ENCODE peak calls at places on chromosomes 13 and 19, in eight cellular contexts. One of them, this sample, is unnamed.
A peak's percentile ranks its signal among the peaks of the same experiment; 100 is the strongest.

GRCh38 chr19:38718747-38719543 is 25.3 kb downstream of the CAPN12 start:
- DNase-seq in prostate gland: no peak
- DNase-seq in GM23338: peak; percentile 74
- DNase-seq in H1: no peak
- DNase-seq in stomach: peak; percentile 71
- DNase-seq in HepG2: no peak
- DNase-seq in breast epithelium: no peak
- DNase-seq in esophagus muscularis mucosa: no peak
- DNase-seq in this sample: no peak

GRCh38 chr13:110726726-110727125 is 13.2 kb downstream of the ING1 start:
- DNase-seq in prostate gland: no peak
- DNase-seq in GM23338: no peak
- DNase-seq in H1: no peak
- DNase-seq in stomach: no peak
- DNase-seq in HepG2: no peak
- DNase-seq in breast epithelium: no peak
- DNase-seq in esophagus muscularis mucosa: no peak
- DNase-seq in this sample: no peak

GRCh38 chr13:112616586-112617381 is 28.8 kb upstream of the TUBGCP3 start:
- DNase-seq in prostate gland: no peak
- DNase-seq in GM23338: peak; percentile 75
- DNase-seq in H1: no peak
- DNase-seq in stomach: no peak
- DNase-seq in HepG2: peak; percentile 35
- DNase-seq in breast epithelium: no peak
- DNase-seq in esophagus muscularis mucosa: peak; percentile 89
- DNase-seq in this sample: no peak

GRCh38 chr13:48818495-48818961 is 157.2 kb upstream of the FNDC3A start:
- DNase-seq in prostate gland: no peak
- DNase-seq in GM23338: peak; percentile 15
- DNase-seq in H1: no peak
- DNase-seq in stomach: no peak
- DNase-seq in HepG2: no peak
- DNase-seq in breast epithelium: no peak
- DNase-seq in esophagus muscularis mucosa: no peak
- DNase-seq in this sample: peak; percentile 80

GRCh38 chr19:39918183-39918651 is 16.2 kb downstream of the FCGBP start:
- DNase-seq in prostate gland: no peak
- DNase-seq in GM23338: no peak
- DNase-seq in H1: no peak
- DNase-seq in stomach: no peak
- DNase-seq in HepG2: no peak
- DNase-seq in breast epithelium: no peak
- DNase-seq in esophagus muscularis mucosa: peak; percentile 90
- DNase-seq in this sample: no peak

GRCh38 chr13:101150998-101151397 is 265.3 kb downstream of the NALCN start:
- DNase-seq in prostate gland: no peak
- DNase-seq in GM23338: no peak
- DNase-seq in H1: no peak
- DNase-seq in stomach: no peak
- DNase-seq in HepG2: no peak
- DNase-seq in breast epithelium: no peak
- DNase-seq in esophagus muscularis mucosa: no peak
- DNase-seq in this sample: no peak

GRCh38 chr13:111639994-111640393 is 319.6 kb downstream of the TEX29 start:
- DNase-seq in prostate gland: no peak
- DNase-seq in GM23338: no peak
- DNase-seq in H1: no peak
- DNase-seq in stomach: no peak
- DNase-seq in HepG2: no peak
- DNase-seq in breast epithelium: no peak
- DNase-seq in esophagus muscularis mucosa: no peak
- DNase-seq in this sample: no peak

GRCh38 chr13:52846567-52847321 is 1.7 kb downstream of the PCDH8 start:
- DNase-seq in prostate gland: peak; percentile 44
- DNase-seq in GM23338: peak; percentile 91
- DNase-seq in H1: no peak
- DNase-seq in stomach: no peak
- DNase-seq in HepG2: no peak
- DNase-seq in breast epithelium: no peak
- DNase-seq in esophagus muscularis mucosa: no peak
- DNase-seq in this sample: no peak

GRCh38 chr19:49590071-49590970 is 661 bp upstream of the PRR12 start:
- DNase-seq in prostate gland: peak; percentile 98
- DNase-seq in GM23338: peak; percentile 100
- DNase-seq in H1: peak; percentile 98
- DNase-seq in stomach: peak; percentile 99
- DNase-seq in HepG2: peak; percentile 97
- DNase-seq in breast epithelium: peak; percentile 97
- DNase-seq in esophagus muscularis mucosa: peak; percentile 99
- DNase-seq in this sample: peak; percentile 97

GRCh38 chr13:112010714-112011113 is 56.2 kb upstream of the SOX1 start:
- DNase-seq in prostate gland: no peak
- DNase-seq in GM23338: no peak
- DNase-seq in H1: no peak
- DNase-seq in stomach: no peak
- DNase-seq in HepG2: no peak
- DNase-seq in breast epithelium: no peak
- DNase-seq in esophagus muscularis mucosa: no peak
- DNase-seq in this sample: no peak

GRCh38 chr13:96090240-96091101 is 564 bp downstream of the HS6ST3 start:
- DNase-seq in prostate gland: no peak
- DNase-seq in GM23338: peak; percentile 68
- DNase-seq in H1: no peak
- DNase-seq in stomach: peak; percentile 28
- DNase-seq in HepG2: no peak
- DNase-seq in breast epithelium: no peak
- DNase-seq in esophagus muscularis mucosa: no peak
- DNase-seq in this sample: no peak

GRCh38 chr13:73218181-73218580 is 159.4 kb downstream of the KLF5 start:
- DNase-seq in prostate gland: no peak
- DNase-seq in GM23338: no peak
- DNase-seq in H1: no peak
- DNase-seq in stomach: no peak
- DNase-seq in HepG2: no peak
- DNase-seq in breast epithelium: no peak
- DNase-seq in esophagus muscularis mucosa: no peak
- DNase-seq in this sample: no peak

GRCh38 chr13:81907973-81908372 is 1567.0 kb upstream of the SPRY2 start:
- DNase-seq in prostate gland: no peak
- DNase-seq in GM23338: no peak
- DNase-seq in H1: no peak
- DNase-seq in stomach: no peak
- DNase-seq in HepG2: no peak
- DNase-seq in breast epithelium: no peak
- DNase-seq in esophagus muscularis mucosa: no peak
- DNase-seq in this sample: no peak

GRCh38 chr13:112658807-112659206 is 31.0 kb upstream of the ATP11A start:
- DNase-seq in prostate gland: no peak
- DNase-seq in GM23338: no peak
- DNase-seq in H1: no peak
- DNase-seq in stomach: no peak
- DNase-seq in HepG2: no peak
- DNase-seq in breast epithelium: no peak
- DNase-seq in esophagus muscularis mucosa: no peak
- DNase-seq in this sample: no peak

DNA sequence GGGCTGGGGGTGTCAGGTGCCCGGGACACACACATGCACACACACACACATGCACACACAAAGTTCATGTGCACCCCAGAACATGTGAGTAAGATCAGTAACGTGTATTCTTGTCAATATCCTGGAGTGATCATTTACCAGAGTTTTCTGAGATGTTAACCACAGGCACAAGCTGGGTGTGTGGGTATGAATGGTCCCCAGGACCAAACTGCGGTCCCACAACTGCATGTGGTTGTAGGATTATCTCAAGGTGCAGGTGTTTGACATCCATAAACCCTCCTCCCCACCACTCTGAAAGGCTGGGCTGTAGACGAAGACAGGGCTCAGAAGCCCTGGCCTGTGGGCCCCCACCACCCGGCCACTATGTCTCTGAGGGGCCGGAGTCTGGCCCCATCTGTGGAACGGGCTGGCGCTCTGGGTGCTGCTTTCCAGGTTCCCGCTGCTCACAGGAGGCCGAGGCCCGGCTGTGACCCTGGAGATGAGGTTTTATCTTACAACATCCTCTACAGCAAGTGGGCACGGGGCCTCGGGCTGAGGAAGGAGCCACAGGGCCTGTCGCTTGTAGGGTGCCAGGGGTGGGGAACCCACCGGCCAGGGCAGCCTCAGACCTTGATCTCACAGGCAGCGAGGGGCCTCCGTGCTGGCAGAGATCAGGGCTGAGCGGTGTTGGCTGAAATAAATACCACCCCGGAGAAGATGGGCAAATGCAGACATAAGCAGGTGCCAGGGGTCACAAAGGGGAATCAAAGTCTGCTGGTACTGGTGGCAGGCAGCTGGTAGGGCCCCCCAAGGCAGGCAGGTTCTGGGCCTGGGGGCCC is 4.3 kb downstream of the F2RL3 start:
- DNase-seq in prostate gland: no peak
- DNase-seq in GM23338: no peak
- DNase-seq in H1: no peak
- DNase-seq in stomach: no peak
- DNase-seq in HepG2: no peak
- DNase-seq in breast epithelium: no peak
- DNase-seq in esophagus muscularis mucosa: no peak
- DNase-seq in this sample: no peak
- H3K4me1 ChIP-seq in prostate gland: peaks cover 6% of the 10 kb centered on the region
- H3K4me1 ChIP-seq in GM23338: peaks cover 3% of the 10 kb centered on the region
- H3K4me1 ChIP-seq in H1: no peaks in the 10 kb centered on the region
- H3K4me1 ChIP-seq in stomach: peaks cover 3% of the 10 kb centered on the region
- H3K4me1 ChIP-seq in HepG2: peaks cover 51% of the 10 kb centered on the region
- H3K4me1 ChIP-seq in breast epithelium: no peaks in the 10 kb centered on the region
- H3K4me1 ChIP-seq in esophagus muscularis mucosa: peaks cover 45% of the 10 kb centered on the region
- H3K4me1 ChIP-seq in this sample: peaks cover 33% of the 10 kb centered on the region

GRCh38 chr19:11091343-11092153 is 2.3 kb downstream of the LDLR start:
- DNase-seq in prostate gland: peak; percentile 80
- DNase-seq in GM23338: peak; percentile 56
- DNase-seq in H1: no peak
- DNase-seq in stomach: peak; percentile 67
- DNase-seq in HepG2: peak; percentile 94
- DNase-seq in breast epithelium: peak; percentile 95
- DNase-seq in esophagus muscularis mucosa: peak; percentile 93
- DNase-seq in this sample: peak; percentile 85
- TF ChIP-seq POLR2AphosphoS5 in prostate gland: peak; percentile 92
- TF ChIP-seq POLR2AphosphoS5 in GM23338: no peak
- TF ChIP-seq POLR2AphosphoS5 in H1: peak; percentile 26
- TF ChIP-seq POLR2AphosphoS5 in stomach: peak; percentile 92
- TF ChIP-seq POLR2AphosphoS5 in HepG2: no peak
- TF ChIP-seq POLR2AphosphoS5 in breast epithelium: peak; percentile 89
- TF ChIP-seq POLR2AphosphoS5 in esophagus muscularis mucosa: peak; percentile 86
- TF ChIP-seq POLR2AphosphoS5 in this sample: peak; percentile 87

GRCh38 chr19:35377656-35378055 is 6.8 kb downstream of the GPR42 start:
- DNase-seq in prostate gland: no peak
- DNase-seq in GM23338: no peak
- DNase-seq in H1: no peak
- DNase-seq in stomach: no peak
- DNase-seq in HepG2: no peak
- DNase-seq in breast epithelium: no peak
- DNase-seq in esophagus muscularis mucosa: peak; percentile 26
- DNase-seq in this sample: peak; percentile 16

GRCh38 chr19:35373492-35373891 is 2.6 kb downstream of the GPR42 start:
- DNase-seq in prostate gland: no peak
- DNase-seq in GM23338: no peak
- DNase-seq in H1: no peak
- DNase-seq in stomach: no peak
- DNase-seq in HepG2: no peak
- DNase-seq in breast epithelium: no peak
- DNase-seq in esophagus muscularis mucosa: peak; percentile 31
- DNase-seq in this sample: no peak

GRCh38 chr19:35378356-35378755 is 7.5 kb downstream of the GPR42 start:
- DNase-seq in prostate gland: no peak
- DNase-seq in GM23338: no peak
- DNase-seq in H1: no peak
- DNase-seq in stomach: no peak
- DNase-seq in HepG2: no peak
- DNase-seq in breast epithelium: no peak
- DNase-seq in esophagus muscularis mucosa: peak; percentile 53
- DNase-seq in this sample: no peak

GRCh38 chr19:35379992-35380391 is 9.1 kb downstream of the GPR42 start:
- DNase-seq in prostate gland: no peak
- DNase-seq in GM23338: no peak
- DNase-seq in H1: no peak
- DNase-seq in stomach: peak; percentile 4
- DNase-seq in HepG2: peak; percentile 35
- DNase-seq in breast epithelium: no peak
- DNase-seq in esophagus muscularis mucosa: peak; percentile 39
- DNase-seq in this sample: peak; percentile 11

DNA sequence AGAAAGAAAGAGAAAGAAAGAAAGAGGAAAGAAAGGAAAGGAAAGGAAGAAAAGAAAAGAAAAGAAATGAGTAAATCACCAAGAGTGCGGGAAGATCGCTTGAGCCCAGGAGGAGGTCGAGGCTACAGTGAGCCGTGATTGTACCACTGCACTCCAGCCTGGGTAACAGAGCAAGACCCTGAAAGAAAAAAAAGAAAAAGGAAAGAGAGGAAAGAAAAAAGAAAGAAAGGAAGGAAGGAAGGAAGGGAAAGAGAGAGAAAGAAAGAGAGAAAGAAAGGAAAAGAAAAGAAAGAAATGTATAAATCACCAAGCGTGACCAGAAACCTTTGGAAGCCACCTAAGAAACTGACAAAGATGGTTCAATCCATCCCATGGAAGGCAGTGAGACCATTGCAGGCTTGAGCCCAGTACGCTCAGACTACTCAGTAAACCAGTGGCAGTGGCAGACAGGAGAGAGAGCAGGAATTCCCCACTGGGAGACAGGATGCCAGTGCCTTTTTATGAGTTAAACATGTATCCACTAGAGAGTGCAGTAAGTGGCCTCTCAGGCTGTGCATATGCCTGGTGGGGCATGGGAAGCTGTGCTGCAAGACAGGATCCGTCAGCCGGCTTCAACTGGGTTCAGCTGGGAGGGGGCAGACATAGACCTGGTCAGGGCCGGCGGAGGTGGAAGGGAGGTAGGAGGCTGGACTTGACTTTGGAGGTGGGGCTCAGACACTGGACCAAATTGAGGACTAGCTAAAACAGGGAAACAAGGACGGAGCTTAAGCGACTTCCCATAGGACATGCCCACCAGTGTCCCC is 4.8 kb downstream of the GPR42 start:
- DNase-seq in prostate gland: no peak
- DNase-seq in GM23338: no peak
- DNase-seq in H1: no peak
- DNase-seq in stomach: no peak
- DNase-seq in HepG2: no peak
- DNase-seq in breast epithelium: no peak
- DNase-seq in esophagus muscularis mucosa: peak; percentile 42
- DNase-seq in this sample: no peak
- H3K4me1 ChIP-seq in prostate gland: no peaks in the 10 kb centered on the region
- H3K4me1 ChIP-seq in GM23338: peaks cover 6% of the 10 kb centered on the region
- H3K4me1 ChIP-seq in H1: no peaks in the 10 kb centered on the region
- H3K4me1 ChIP-seq in stomach: peaks cover 6% of the 10 kb centered on the region
- H3K4me1 ChIP-seq in HepG2: peaks cover 56% of the 10 kb centered on the region
- H3K4me1 ChIP-seq in breast epithelium: no peaks in the 10 kb centered on the region
- H3K4me1 ChIP-seq in esophagus muscularis mucosa: no peaks in the 10 kb centered on the region
- H3K4me1 ChIP-seq in this sample: no peaks in the 10 kb centered on the region

DNA sequence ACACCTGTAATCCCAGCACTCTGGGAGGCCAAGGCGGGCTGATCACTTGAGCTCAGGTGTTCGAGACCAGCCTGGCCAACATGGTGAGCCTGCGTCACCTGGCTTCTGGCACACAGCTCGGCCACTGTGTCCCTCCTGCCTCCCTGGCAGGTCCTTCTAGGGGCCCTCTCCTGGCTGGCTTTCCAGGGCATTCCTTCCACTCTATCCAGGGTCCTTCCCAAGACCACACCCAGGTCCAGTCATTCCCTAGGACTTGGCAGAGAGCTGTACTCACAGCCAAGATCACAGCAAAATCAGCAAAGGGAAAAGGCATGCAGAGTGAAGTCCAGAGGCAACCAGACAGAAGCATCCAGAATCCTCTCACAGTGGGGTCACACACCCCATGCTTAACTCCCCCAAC is 9.7 kb upstream of the HSH2D start:
- DNase-seq in prostate gland: no peak
- DNase-seq in GM23338: no peak
- DNase-seq in H1: no peak
- DNase-seq in stomach: no peak
- DNase-seq in HepG2: no peak
- DNase-seq in breast epithelium: no peak
- DNase-seq in esophagus muscularis mucosa: no peak
- DNase-seq in this sample: no peak
- TF ChIP-seq POLR2AphosphoS5 in prostate gland: no peak
- TF ChIP-seq POLR2AphosphoS5 in GM23338: no peak
- TF ChIP-seq POLR2AphosphoS5 in H1: no peak
- TF ChIP-seq POLR2AphosphoS5 in stomach: no peak
- TF ChIP-seq POLR2AphosphoS5 in HepG2: no peak
- TF ChIP-seq POLR2AphosphoS5 in breast epithelium: no peak
- TF ChIP-seq POLR2AphosphoS5 in esophagus muscularis mucosa: no peak
- TF ChIP-seq POLR2AphosphoS5 in this sample: no peak

This sample was measured in suprapubic skin.